ENCODE peak calls at places on chromosomes 2 and 18, in seven cellular contexts. L is fibroblast of villous mesenchyme, K is fibroblast of mammary gland, Z is astrocyte of the spinal cord, B is endothelial cell, X is heart left ventricle, I is BE2C. Q is an unnamed sample.

GRCh38 chr18:32701288-32701687 is 71.5 kb downstream of the KLHL14 start:
- DNase-seq in L (no peak), K (no peak), Z (no peak), B (no peak), X (no peak), I (no peak), Q (no peak)

GRCh38 chr2:127826047-127826446 is 15.1 kb upstream of the WDR33 start:
- DNase-seq in L (no peak), K (no peak), Z (no peak), B (no peak), X (no peak), I (no peak), Q (no peak)

GRCh38 chr18:13611058-13611615 is 115.2 kb downstream of the FAM210A start:
- DNase-seq in L (peak), K (peak), Z (peak), B (peak), X (peak), I (no peak), Q (no peak)

GRCh38 chr2:45069711-45070664 is 60.7 kb upstream of the SIX2 start:
- DNase-seq in L (no peak), K (no peak), Z (no peak), B (no peak), X (no peak), I (no peak), Q (peak)

GRCh38 chr18:1018211-1018651 is 113.6 kb downstream of the ADCYAP1 start:
- DNase-seq in L (no peak), K (peak), Z (peak), B (no peak), X (no peak), I (no peak), Q (no peak)

GRCh38 chr2:1004398-1004797 is 53.7 kb downstream of the SNTG2 start:
- DNase-seq in L (no peak), K (peak), Z (no peak), B (no peak), X (no peak), I (peak), Q (no peak)

GRCh38 chr2:136246086-136246669 is 128.2 kb upstream of the CXCR4 start:
- DNase-seq in L (peak), K (peak), Z (peak), B (no peak), X (peak), I (peak), Q (no peak)

GRCh38 chr2:134683561-134684112 is 35.2 kb downstream of the TMEM163 start:
- DNase-seq in L (no peak), K (peak), Z (peak), B (no peak), X (no peak), I (no peak), Q (no peak)

GRCh38 chr2:201929627-201930026 is 104.0 kb upstream of the FZD7 start:
- DNase-seq in L (no peak), K (no peak), Z (no peak), B (no peak), X (no peak), I (no peak), Q (no peak)

DNA sequence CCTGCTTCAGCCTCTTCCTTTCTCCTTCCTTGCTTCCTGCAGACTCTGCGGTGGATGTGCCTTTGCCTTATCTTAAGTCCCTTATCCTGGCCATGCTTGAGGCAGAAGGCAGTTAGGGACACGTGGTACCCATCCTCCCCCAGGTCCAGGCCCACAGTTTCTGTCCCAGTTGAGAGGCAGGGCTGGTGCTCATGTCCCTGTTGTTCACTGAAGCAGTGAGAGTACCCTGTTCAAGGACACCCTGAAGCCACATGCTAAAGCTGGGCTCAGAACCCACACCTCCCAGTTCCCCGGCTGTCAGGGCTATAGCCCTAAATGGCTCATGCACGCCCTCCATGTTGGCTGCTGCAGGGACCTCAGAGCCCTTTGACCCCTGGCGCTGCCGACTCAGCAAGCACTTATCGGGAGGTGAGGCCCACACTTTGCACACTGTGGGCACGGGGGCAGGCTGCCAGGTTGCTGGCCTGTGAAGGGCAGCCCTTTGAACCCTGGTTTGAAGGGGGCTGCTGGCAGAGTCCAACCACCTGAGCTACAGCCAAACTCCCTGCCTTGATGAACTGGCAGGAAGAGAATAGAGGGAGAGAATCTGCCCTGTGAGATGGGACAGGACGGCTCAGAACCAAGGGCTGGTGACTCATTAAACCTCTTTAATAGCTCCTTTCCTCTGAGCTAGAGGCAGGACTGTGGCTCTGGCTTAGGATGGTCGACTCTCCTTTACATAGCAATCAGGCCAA is 6.3 kb downstream of the KHK start:
- DNase-seq in L (no peak), K (no peak), Z (no peak), B (no peak), X (no peak), I (no peak), Q (no peak)
- TF ChIP-seq CTCF in L (no peak), K (no peak), Z (no peak), B (no peak), X (no peak), I (no peak), Q (no peak)

GRCh38 chr2:33136056-33136455 is 189.3 kb downstream of the LTBP1 start:
- DNase-seq in L (no peak), K (peak), Z (peak), B (no peak), X (peak), I (no peak), Q (no peak)

GRCh38 chr2:33135645-33136044 is 188.9 kb downstream of the LTBP1 start:
- DNase-seq in L (peak), K (peak), Z (no peak), B (no peak), X (no peak), I (no peak), Q (no peak)

GRCh38 chr2:33133436-33133835 is 186.7 kb downstream of the LTBP1 start:
- DNase-seq in L (peak), K (peak), Z (peak), B (no peak), X (peak), I (no peak), Q (no peak)

GRCh38 chr2:33134764-33135560 is 188.2 kb downstream of the LTBP1 start:
- DNase-seq in L (peak), K (no peak), Z (no peak), B (no peak), X (peak), I (no peak), Q (no peak)

GRCh38 chr2:33134086-33134763 is 187.5 kb downstream of the LTBP1 start:
- DNase-seq in L (peak), K (peak), Z (peak), B (no peak), X (peak), I (no peak), Q (no peak)
- TF ChIP-seq CTCF in L (no peak), K (peak), Z (peak), B (no peak), X (no peak), I (peak), Q (no peak)

GRCh38 chr18:42087876-42088275 is 132.8 kb downstream of the PIK3C3 start:
- DNase-seq in L (no peak), K (no peak), Z (no peak), B (no peak), X (no peak), I (no peak), Q (no peak)
- TF ChIP-seq CTCF in L (no peak), K (no peak), Z (no peak), B (no peak), X (no peak), I (no peak), Q (no peak)

DNA sequence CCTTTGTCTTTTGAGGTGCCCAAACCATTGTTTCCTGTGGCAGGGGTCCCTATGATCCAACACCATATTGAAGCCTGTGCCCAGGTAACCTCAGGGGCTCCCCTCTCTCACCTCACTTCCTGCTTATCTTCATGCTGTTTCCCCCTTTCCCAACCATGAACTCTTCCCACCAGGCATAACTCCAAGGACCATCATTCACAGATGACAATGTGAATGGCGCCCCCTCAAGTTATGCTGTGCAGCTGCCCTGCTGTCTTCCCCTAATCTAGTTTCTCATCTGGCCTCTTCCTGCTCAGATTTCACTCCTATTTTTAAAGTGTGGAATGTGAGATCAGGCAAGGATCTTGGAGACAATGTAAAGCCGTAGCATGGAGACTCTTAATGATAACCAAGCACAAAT is 1.4 kb downstream of the GMPPA start:
- DNase-seq in L (peak), K (peak), Z (no peak), B (no peak), X (no peak), I (no peak), Q (no peak)
- TF ChIP-seq CTCF in L (peak), K (peak), Z (peak), B (no peak), X (no peak), I (peak), Q (peak)

GRCh38 chr2:199085201-199085750 is 372.5 kb downstream of the SATB2 start:
- DNase-seq in L (no peak), K (peak), Z (no peak), B (no peak), X (no peak), I (no peak), Q (no peak)
- TF ChIP-seq CTCF in L (no peak), K (no peak), Z (no peak), B (no peak), X (no peak), I (no peak), Q (no peak)

GRCh38 chr18:53911200-53911599 is 313.3 kb downstream of the MBD2 start:
- DNase-seq in L (no peak), K (no peak), Z (no peak), B (no peak), X (no peak), I (no peak), Q (no peak)

GRCh38 chr18:53906681-53907080 is 317.8 kb downstream of the MBD2 start:
- DNase-seq in L (no peak), K (peak), Z (peak), B (no peak), X (peak), I (no peak), Q (no peak)

DNA sequence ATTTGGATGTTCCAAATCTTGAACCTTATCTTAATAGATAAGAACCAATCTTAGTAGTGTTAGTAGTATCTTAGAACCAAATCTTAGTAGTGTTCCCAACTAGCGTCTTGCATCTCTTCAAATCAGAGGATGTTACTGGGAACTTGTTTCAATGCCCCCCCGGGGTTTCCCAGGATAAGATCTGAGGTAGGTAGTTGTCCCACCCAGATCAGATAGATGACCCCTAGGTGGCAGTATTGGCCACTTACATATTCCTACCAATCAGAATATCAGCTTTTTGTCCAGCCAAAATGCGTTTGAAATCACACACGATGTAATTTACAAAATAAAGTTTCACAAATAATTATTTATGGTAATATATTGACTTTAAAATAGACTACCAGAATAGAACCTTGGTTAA is 314.8 kb downstream of the MBD2 start:
- DNase-seq in L (peak), K (peak), Z (peak), B (no peak), X (no peak), I (peak), Q (no peak)
- TF ChIP-seq CTCF in L (peak), K (peak), Z (peak), B (peak), X (no peak), I (peak), Q (no peak)

GRCh38 chr2:189439342-189439741 is 1.9 kb upstream of the WDR75 start:
- DNase-seq in L (no peak), K (no peak), Z (no peak), B (no peak), X (no peak), I (no peak), Q (no peak)
- TF ChIP-seq CTCF in L (peak), K (peak), Z (peak), B (peak), X (peak), I (peak), Q (peak)

GRCh38 chr2:54497738-54498680 is 41.9 kb downstream of the SPTBN1 start:
- DNase-seq in L (peak), K (peak), Z (no peak), B (peak), X (peak), I (peak), Q (no peak)
- TF ChIP-seq CTCF in L (peak), K (peak), Z (peak), B (no peak), X (peak), I (peak), Q (peak)

GRCh38 chr2:38485734-38486133 is 108.7 kb upstream of the ATL2 start:
- DNase-seq in L (no peak), K (no peak), Z (no peak), B (no peak), X (no peak), I (no peak), Q (no peak)
- TF ChIP-seq CTCF in L (no peak), K (no peak), Z (no peak), B (no peak), X (no peak), I (no peak), Q (no peak)

Q was measured in type B pancreatic cell.